ENCODE peak calls at places on chromosomes 4 and X, in nine cellular contexts. Z is GM23248; V is Karpas-422; G is uterus; E is PC-9; I is cardiac muscle cell; A is adrenal gland; H is IMR-90; W is naive thymus-derived CD4-positive, alpha-beta T cell. Y is an unnamed sample. For H3K4me1, the result is how much of the 10 kb centered on the place peaks cover.

GRCh38 chr4:71268156-71268555 is 70.7 kb upstream of the SLC4A4 start:
- DNase-seq in A (no peak), V (no peak), H (peak), I (peak), Z (peak), G (no peak), E (no peak), W (no peak), Y (peak)

GRCh38 chr4:85527815-85528214 is 52.9 kb downstream of the ARHGAP24 start:
- DNase-seq in W (no peak), Z (no peak), E (no peak), G (no peak), V (no peak), I (no peak), A (no peak), H (no peak), Y (no peak)

GRCh38 chr4:59643682-59644081 is 1556.4 kb upstream of the ADGRL3 start:
- DNase-seq in H (no peak), W (no peak), V (no peak), E (no peak), I (no peak), Z (no peak), A (no peak), G (no peak), Y (no peak)

GRCh38 chrX:102746134-102746584 is 25.6 kb downstream of the GPRASP3 start:
- DNase-seq in W (peak), E (no peak), G (peak), I (peak), V (no peak), Z (peak), A (peak), H (no peak), Y (no peak)

GRCh38 chr4:110632506-110633357 is 9.9 kb upstream of the PITX2 start:
- DNase-seq in Z (no peak), W (no peak), E (no peak), G (no peak), A (no peak), H (no peak), V (no peak), I (no peak), Y (no peak)

GRCh38 chr4:86837651-86838050 is 11.5 kb downstream of the SLC10A6 start:
- DNase-seq in A (no peak), Z (no peak), E (no peak), I (no peak), V (no peak), G (no peak), H (no peak), W (no peak), Y (no peak)

GRCh38 chr4:153522800-153523089 is 56.6 kb downstream of the TMEM131L start:
- DNase-seq in H (no peak), V (no peak), I (no peak), W (peak), E (no peak), G (no peak), A (no peak), Z (no peak), Y (no peak)

GRCh38 chr4:60923075-60923474 is 277.1 kb upstream of the ADGRL3 start:
- DNase-seq in I (no peak), W (no peak), V (no peak), A (no peak), G (no peak), Z (no peak), H (no peak), E (no peak), Y (no peak)

GRCh38 chr4:80459918-80460473 is 124.5 kb downstream of the CFAP299 start:
- DNase-seq in A (no peak), H (no peak), G (no peak), I (no peak), W (no peak), E (no peak), V (no peak), Z (no peak), Y (no peak)

GRCh38 chr4:5930456-5930855 is 37.6 kb upstream of the CRMP1 start:
- DNase-seq in A (no peak), G (no peak), H (no peak), Z (no peak), W (no peak), E (no peak), V (peak), I (no peak), Y (no peak)

GRCh38 chrX:110966839-110967238 is 129.2 kb upstream of the PAK3 start:
- DNase-seq in V (no peak), E (no peak), Z (peak), H (no peak), G (no peak), A (no peak), I (no peak), W (no peak), Y (no peak)

GRCh38 chrX:45811307-45811706 is 610.6 kb upstream of the DIPK2B start:
- DNase-seq in Z (no peak), V (no peak), W (no peak), H (no peak), E (no peak), G (no peak), I (no peak), A (no peak), Y (no peak)

GRCh38 chrX:71166461-71166860 is 21.8 kb downstream of the NLGN3 start:
- DNase-seq in I (no peak), A (no peak), H (no peak), E (no peak), V (no peak), G (no peak), Z (no peak), W (no peak), Y (no peak)

GRCh38 chr4:159145318-159146006 is 42.6 kb downstream of the RAPGEF2 start:
- DNase-seq in E (no peak), G (no peak), I (peak), A (no peak), H (no peak), W (no peak), Z (no peak), V (no peak), Y (no peak)

GRCh38 chr4:24809376-24809775 is 14.0 kb downstream of the SOD3 start:
- DNase-seq in G (no peak), E (no peak), V (peak), I (peak), H (no peak), W (no peak), A (no peak), Z (peak), Y (peak)

GRCh38 chrX:9337056-9337455 is 127.8 kb upstream of the TBL1X start:
- DNase-seq in I (no peak), A (peak), Z (peak), E (no peak), G (peak), W (no peak), H (peak), V (no peak), Y (no peak)

GRCh38 chr4:40196724-40197281 is at the start of gene RHOH:
- DNase-seq in A (peak), H (no peak), G (no peak), W (peak), E (no peak), I (no peak), V (peak), Z (no peak), Y (no peak)

GRCh38 chrX:41665676-41666075 is 23.1 kb upstream of the GPR34 start:
- DNase-seq in A (no peak), W (no peak), V (no peak), E (no peak), H (no peak), G (no peak), I (no peak), Z (no peak), Y (no peak)

GRCh38 chr4:8083086-8083825 is 75.4 kb downstream of the ABLIM2 start:
- DNase-seq in V (no peak), E (no peak), I (no peak), A (no peak), Z (no peak), G (no peak), W (no peak), H (no peak), Y (no peak)

GRCh38 chr4:41567186-41567585 is 29.2 kb downstream of the LIMCH1 start:
- DNase-seq in I (no peak), Z (no peak), A (no peak), E (no peak), V (no peak), H (no peak), G (no peak), W (no peak), Y (no peak)

GRCh38 chr4:139028191-139028661 is 12.6 kb downstream of the NOCT start:
- DNase-seq in I (peak), W (no peak), Z (no peak), A (peak), V (no peak), E (no peak), H (no peak), G (no peak), Y (no peak)

GRCh38 chr4:86156526-86156925 is 203.3 kb downstream of the MAPK10 start:
- DNase-seq in Z (no peak), V (no peak), H (no peak), A (no peak), E (no peak), G (no peak), I (no peak), W (no peak), Y (no peak)

GRCh38 chr4:40557741-40558140 is 71.9 kb downstream of the RBM47 start:
- DNase-seq in Z (no peak), H (no peak), G (no peak), W (no peak), V (no peak), I (no peak), E (peak), A (no peak), Y (no peak)

GRCh38 chrX:128106630-128107029 is 54.4 kb upstream of the ACTRT1 start:
- DNase-seq in W (no peak), G (no peak), V (peak), E (no peak), A (no peak), H (no peak), I (peak), Z (no peak), Y (peak)

GRCh38 chrX:18119856-18120255 is 100.8 kb downstream of the BEND2 start:
- DNase-seq in G (no peak), V (no peak), H (no peak), W (no peak), A (no peak), Z (no peak), E (no peak), I (no peak), Y (peak)

GRCh38 chr4:152394786-152395185 is 141.1 kb downstream of the FBXW7 start:
- DNase-seq in I (no peak), A (no peak), W (no peak), G (no peak), H (no peak), Z (no peak), V (no peak), E (no peak), Y (no peak)

GRCh38 chrX:68842781-68843581 is 14.2 kb downstream of the EFNB1 start:
- DNase-seq in H (peak), A (no peak), E (no peak), I (no peak), W (no peak), G (no peak), V (no peak), Z (no peak), Y (no peak)

GRCh38 chr4:3209551-3210325 is 39.2 kb upstream of the MSANTD1 start:
- DNase-seq in H (no peak), W (no peak), I (no peak), Z (no peak), V (no peak), E (no peak), A (no peak), G (no peak), Y (no peak)

GRCh38 chr4:142815834-142816233 is 30.3 kb downstream of the INPP4B start:
- DNase-seq in Z (peak), A (peak), E (no peak), G (no peak), H (peak), V (no peak), I (no peak), W (no peak), Y (peak)

GRCh38 chrX:125422986-125423385 is 103.3 kb downstream of the TEX13C start:
- DNase-seq in E (no peak), G (no peak), A (no peak), Z (no peak), V (no peak), H (no peak), I (no peak), W (no peak), Y (no peak)

GRCh38 chrX:7746861-7747260 is 96.1 kb upstream of the VCX start:
- DNase-seq in V (no peak), Z (peak), E (no peak), I (no peak), G (no peak), H (no peak), A (no peak), W (no peak), Y (no peak)

GRCh38 chrX:69309074-69309792 is 144.0 kb upstream of the PJA1 start:
- DNase-seq in Z (no peak), G (no peak), H (no peak), I (no peak), V (no peak), E (no peak), A (no peak), W (no peak), Y (no peak)

GRCh38 chr4:89222171-89222570 is 85.4 kb downstream of the GPRIN3 start:
- DNase-seq in I (no peak), V (no peak), E (peak), W (no peak), Z (no peak), G (no peak), H (no peak), A (no peak), Y (peak)

GRCh38 chr4:103046416-103047290 is 27.1 kb upstream of the SLC9B1 start:
- DNase-seq in A (peak), G (no peak), Z (peak), I (peak), H (peak), E (no peak), V (peak), W (no peak), Y (peak)

GRCh38 chrX:125998432-125998831 is 167.7 kb downstream of the DCAF12L2 start:
- DNase-seq in E (no peak), W (no peak), H (no peak), I (peak), Z (peak), V (peak), A (no peak), G (no peak), Y (peak)

GRCh38 chr4:173448103-173448502 is 49.2 kb upstream of the SCRG1 start:
- DNase-seq in G (peak), A (peak), H (peak), I (no peak), E (no peak), W (no peak), Z (peak), V (no peak), Y (no peak)

GRCh38 chr4:8376361-8377102 is 64.0 kb downstream of the ACOX3 start:
- DNase-seq in G (no peak), A (no peak), E (no peak), V (no peak), Z (no peak), I (no peak), W (no peak), H (no peak), Y (no peak)

GRCh38 chrX:50903387-50904027 is 7.0 kb upstream of the BMP15 start:
- DNase-seq in W (no peak), V (peak), I (peak), H (peak), A (peak), G (no peak), E (no peak), Z (peak), Y (peak)
- H3K4me3 ChIP-seq in W (no peak), V (no peak), I (no peak), H (no peak), A (no peak), G (no peak), E (no peak), Z (no peak), Y (no peak)

GRCh38 chr4:10226756-10227155 is 110.2 kb upstream of the WDR1 start:
- DNase-seq in W (no peak), V (no peak), H (no peak), Z (peak), E (no peak), A (no peak), I (no peak), G (no peak), Y (no peak)

GRCh38 chr4:10237131-10237530 is 120.5 kb upstream of the WDR1 start:
- DNase-seq in V (no peak), Z (no peak), G (no peak), E (no peak), W (no peak), I (no peak), A (no peak), H (no peak), Y (no peak)

GRCh38 chr4:10232114-10232513 is 115.5 kb upstream of the WDR1 start:
- DNase-seq in H (no peak), W (no peak), A (no peak), G (no peak), E (no peak), V (no peak), I (no peak), Z (no peak), Y (no peak)
- H3K4me1 ChIP-seq in H (under half), W (under half), A (under half), G (under half), E (under half), V (under half), I (under half), Z (under half), Y (under half)

GRCh38 chr4:17436750-17437090 is 75.2 kb downstream of the QDPR start:
- DNase-seq in G (no peak), I (no peak), E (no peak), A (no peak), H (no peak), Z (no peak), V (no peak), W (no peak), Y (no peak)
- H3K4me3 ChIP-seq in G (no peak), I (no peak), E (no peak), A (no peak), H (no peak), Z (no peak), V (no peak), W (no peak), Y (no peak)

GRCh38 chr4:54062392-54062791 is 2.0 kb downstream of the CHIC2 start:
- DNase-seq in W (no peak), A (no peak), H (no peak), V (no peak), Z (no peak), I (no peak), G (no peak), E (no peak), Y (no peak)

GRCh38 chr4:54061873-54062272 is 2.5 kb downstream of the CHIC2 start:
- DNase-seq in I (no peak), Z (no peak), G (no peak), E (no peak), W (no peak), A (no peak), V (no peak), H (no peak), Y (no peak)

GRCh38 chr4:54064317-54065275 is at the start of gene CHIC2:
- DNase-seq in H (peak), V (peak), I (peak), W (peak), E (peak), G (peak), Z (peak), A (peak), Y (peak)

GRCh38 chr4:54063737-54064316 is 578 bp downstream of the CHIC2 start:
- DNase-seq in I (peak), W (peak), G (peak), E (no peak), V (peak), H (no peak), A (peak), Z (peak), Y (peak)

GRCh38 chr4:54063224-54063623 is 1.2 kb downstream of the CHIC2 start:
- DNase-seq in W (no peak), I (no peak), E (peak), Z (peak), H (peak), G (no peak), A (no peak), V (peak), Y (peak)
- H3K4me1 ChIP-seq in W (under half), I (under half), E (under half), Z (half or more), H (under half), G (under half), A (half or more), V (half or more), Y (half or more)

DNA sequence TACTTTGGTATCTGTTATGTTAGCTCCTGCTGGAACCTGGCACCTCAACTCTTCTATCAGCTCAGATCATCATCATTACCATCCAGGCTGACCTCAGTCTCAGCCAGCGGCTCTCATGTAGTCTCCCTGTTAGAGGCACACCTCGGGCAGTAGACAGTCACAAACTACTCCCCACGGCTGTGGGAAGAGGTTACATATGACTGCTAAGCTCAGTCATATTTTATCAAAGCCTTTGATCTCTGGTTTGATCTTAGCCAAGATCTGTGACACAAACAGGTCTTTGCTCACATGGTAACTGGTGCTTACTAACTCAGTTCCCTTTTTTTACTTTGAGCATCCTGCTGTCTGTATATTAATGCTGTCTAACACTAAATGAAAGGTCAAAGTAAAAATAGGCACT is 384.9 kb downstream of the CENPC start:
- DNase-seq in H (no peak), I (no peak), E (no peak), W (no peak), G (no peak), A (no peak), Z (no peak), V (no peak), Y (peak)
- H3K4me3 ChIP-seq in H (no peak), I (no peak), E (no peak), W (no peak), G (no peak), A (no peak), Z (no peak), V (no peak), Y (no peak)

DNA sequence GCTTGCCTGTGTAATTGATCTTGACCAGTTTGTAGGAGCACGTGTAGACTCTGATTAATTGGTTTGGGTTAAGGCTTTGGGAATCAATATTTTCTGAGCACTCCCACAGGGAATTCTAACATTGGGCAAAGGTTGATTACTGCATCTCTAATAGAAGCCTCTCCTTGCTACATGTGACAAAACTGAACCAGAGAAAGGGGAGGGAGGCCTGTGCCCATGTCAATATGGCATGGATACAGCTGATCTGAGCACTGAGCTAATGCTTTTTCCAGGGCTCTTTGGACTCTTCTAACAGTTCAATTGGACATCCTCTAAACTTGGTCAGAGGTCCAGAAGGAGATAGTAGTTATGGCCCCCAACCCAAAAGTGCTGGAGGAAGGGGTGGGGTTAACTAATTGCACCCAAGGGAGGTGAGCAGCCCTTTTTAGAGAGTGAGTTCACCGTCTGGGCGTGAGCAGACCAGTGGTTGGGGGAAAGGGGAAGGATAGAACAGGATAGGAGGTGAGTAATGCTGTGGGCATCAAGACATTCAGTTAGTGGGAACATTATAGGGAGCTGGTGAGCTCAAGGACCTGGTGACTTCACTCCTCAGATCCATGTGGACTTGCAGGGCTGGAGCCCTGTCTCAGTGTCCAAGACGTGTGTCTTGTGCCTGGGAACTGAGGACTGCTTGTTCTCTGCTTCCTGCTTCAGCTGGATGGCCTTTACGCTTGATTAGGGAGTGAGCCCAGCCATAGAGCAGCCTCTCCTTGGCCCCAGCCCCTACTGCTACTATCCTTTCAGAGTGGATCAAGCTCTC is 22.8 kb downstream of the MSN start:
- DNase-seq in H (peak), W (no peak), I (no peak), Z (peak), V (no peak), G (no peak), E (no peak), A (no peak), Y (peak)
- H3K4me1 ChIP-seq in H (under half), W (half or more), I (under half), Z (half or more), V (half or more), G (under half), E (under half), A (under half), Y (under half)

GRCh38 chr4:129968778-129969177 is 872.8 kb downstream of the C4orf33 start:
- DNase-seq in H (no peak), V (no peak), E (no peak), I (no peak), A (no peak), W (no peak), Z (no peak), G (no peak), Y (no peak)

GRCh38 chr4:129966175-129966574 is 870.2 kb downstream of the C4orf33 start:
- DNase-seq in H (no peak), V (no peak), W (no peak), E (no peak), A (no peak), G (no peak), I (no peak), Z (no peak), Y (no peak)

GRCh38 chr4:129972257-129972656 is 876.3 kb downstream of the C4orf33 start:
- DNase-seq in Z (no peak), E (no peak), W (no peak), V (peak), G (no peak), I (no peak), H (no peak), A (no peak), Y (no peak)

GRCh38 chr4:129968366-129968765 is 872.4 kb downstream of the C4orf33 start:
- DNase-seq in E (no peak), W (no peak), A (no peak), H (no peak), G (no peak), I (no peak), V (no peak), Z (no peak), Y (no peak)

GRCh38 chr4:129971419-129971818 is 875.5 kb downstream of the C4orf33 start:
- DNase-seq in W (no peak), G (no peak), E (no peak), A (no peak), I (no peak), Z (no peak), H (no peak), V (no peak), Y (no peak)
- H3K4me3 ChIP-seq in W (no peak), G (no peak), E (no peak), A (no peak), I (no peak), Z (no peak), H (no peak), V (no peak), Y (no peak)

Y was measured in PC-3.